ENCODE peak calls at places on chromosomes 11 and 22, in ten cellular contexts. One of them, this sample, is unnamed.

GRCh38 chr11:72736452-72737069 is 15.6 kb downstream of the ARAP1 start:
- DNase-seq in CD4-positive, alpha-beta T cell: peak; percentile 40
- DNase-seq in myocyte: no peak
- DNase-seq in cardiac fibroblast: peak; percentile 59
- DNase-seq in NCI-H2029: no peak
- DNase-seq in psoas muscle: peak; percentile 48
- DNase-seq in NCI-H1930: no peak
- DNase-seq in astrocyte of the spinal cord: no peak
- DNase-seq in DMS153: no peak
- DNase-seq in hepatocyte: no peak
- DNase-seq in this sample: no peak

GRCh38 chr22:17780116-17780740 is 6.0 kb upstream of the BID start:
- DNase-seq in hepatocyte: no peak
- DNase-seq in DMS153: no peak
- DNase-seq in psoas muscle: no peak
- DNase-seq in cardiac fibroblast: no peak
- DNase-seq in myocyte: no peak
- DNase-seq in astrocyte of the spinal cord: no peak
- DNase-seq in NCI-H1930: no peak
- DNase-seq in CD4-positive, alpha-beta T cell: no peak
- DNase-seq in NCI-H2029: no peak
- DNase-seq in this sample: no peak

GRCh38 chr11:24234822-24235508 is 261.9 kb upstream of the LUZP2 start:
- DNase-seq in psoas muscle: no peak
- DNase-seq in myocyte: no peak
- DNase-seq in astrocyte of the spinal cord: peak; percentile 28
- DNase-seq in cardiac fibroblast: peak; percentile 13
- DNase-seq in DMS153: no peak
- DNase-seq in NCI-H2029: no peak
- DNase-seq in NCI-H1930: no peak
- DNase-seq in CD4-positive, alpha-beta T cell: no peak
- DNase-seq in hepatocyte: peak; percentile 65
- DNase-seq in this sample: peak; percentile 6

GRCh38 chr11:9470765-9471164 is 10.0 kb downstream of the ZNF143 start:
- DNase-seq in astrocyte of the spinal cord: no peak
- DNase-seq in CD4-positive, alpha-beta T cell: no peak
- DNase-seq in NCI-H2029: no peak
- DNase-seq in psoas muscle: no peak
- DNase-seq in hepatocyte: no peak
- DNase-seq in myocyte: no peak
- DNase-seq in DMS153: no peak
- DNase-seq in cardiac fibroblast: no peak
- DNase-seq in NCI-H1930: no peak
- DNase-seq in this sample: no peak

GRCh38 chr11:35387341-35387982 is 31.9 kb downstream of the SLC1A2 start:
- DNase-seq in myocyte: peak; percentile 44
- DNase-seq in DMS153: peak; percentile 31
- DNase-seq in hepatocyte: no peak
- DNase-seq in cardiac fibroblast: peak; percentile 27
- DNase-seq in NCI-H2029: no peak
- DNase-seq in psoas muscle: no peak
- DNase-seq in CD4-positive, alpha-beta T cell: no peak
- DNase-seq in astrocyte of the spinal cord: peak; percentile 16
- DNase-seq in NCI-H1930: no peak
- DNase-seq in this sample: no peak

GRCh38 chr22:46731246-46732040 is 6.6 kb downstream of the CERK start:
- DNase-seq in psoas muscle: peak; percentile 58
- DNase-seq in DMS153: peak; percentile 40
- DNase-seq in NCI-H1930: no peak
- DNase-seq in CD4-positive, alpha-beta T cell: no peak
- DNase-seq in hepatocyte: peak; percentile 65
- DNase-seq in myocyte: no peak
- DNase-seq in NCI-H2029: peak; percentile 55
- DNase-seq in astrocyte of the spinal cord: no peak
- DNase-seq in cardiac fibroblast: no peak
- DNase-seq in this sample: no peak

GRCh38 chr22:24189249-24190158 is 8.2 kb downstream of the SUSD2 start:
- DNase-seq in NCI-H1930: peak; percentile 11
- DNase-seq in DMS153: no peak
- DNase-seq in astrocyte of the spinal cord: peak; percentile 50
- DNase-seq in hepatocyte: peak; percentile 80
- DNase-seq in psoas muscle: peak; percentile 74
- DNase-seq in CD4-positive, alpha-beta T cell: peak; percentile 20
- DNase-seq in cardiac fibroblast: peak; percentile 78
- DNase-seq in myocyte: peak; percentile 68
- DNase-seq in NCI-H2029: no peak
- DNase-seq in this sample: no peak

GRCh38 chr22:38572065-38572464 is 2.1 kb upstream of the DMC1 start:
- DNase-seq in NCI-H2029: no peak
- DNase-seq in myocyte: peak; percentile 70
- DNase-seq in hepatocyte: peak; percentile 73
- DNase-seq in astrocyte of the spinal cord: peak; percentile 63
- DNase-seq in psoas muscle: no peak
- DNase-seq in DMS153: no peak
- DNase-seq in NCI-H1930: no peak
- DNase-seq in cardiac fibroblast: peak; percentile 73
- DNase-seq in CD4-positive, alpha-beta T cell: peak; percentile 2
- DNase-seq in this sample: no peak

GRCh38 chr11:90448280-90448679 is 225.4 kb upstream of the CHORDC1 start:
- DNase-seq in astrocyte of the spinal cord: no peak
- DNase-seq in NCI-H1930: no peak
- DNase-seq in cardiac fibroblast: no peak
- DNase-seq in DMS153: no peak
- DNase-seq in CD4-positive, alpha-beta T cell: no peak
- DNase-seq in NCI-H2029: no peak
- DNase-seq in hepatocyte: peak; percentile 8
- DNase-seq in myocyte: no peak
- DNase-seq in psoas muscle: no peak
- DNase-seq in this sample: no peak

GRCh38 chr11:4704054-4704789 is at the start of gene MMP26:
- DNase-seq in myocyte: peak; percentile 57
- DNase-seq in cardiac fibroblast: no peak
- DNase-seq in NCI-H1930: peak; percentile 67
- DNase-seq in psoas muscle: no peak
- DNase-seq in DMS153: peak; percentile 99
- DNase-seq in NCI-H2029: peak; percentile 82
- DNase-seq in hepatocyte: no peak
- DNase-seq in CD4-positive, alpha-beta T cell: no peak
- DNase-seq in astrocyte of the spinal cord: no peak
- DNase-seq in this sample: no peak

GRCh38 chr11:117618956-117619355 is 178.1 kb downstream of the DSCAML1 start:
- DNase-seq in CD4-positive, alpha-beta T cell: no peak
- DNase-seq in hepatocyte: no peak
- DNase-seq in astrocyte of the spinal cord: no peak
- DNase-seq in myocyte: peak; percentile 0
- DNase-seq in psoas muscle: no peak
- DNase-seq in DMS153: peak; percentile 36
- DNase-seq in NCI-H2029: peak; percentile 12
- DNase-seq in cardiac fibroblast: no peak
- DNase-seq in NCI-H1930: peak; percentile 11
- DNase-seq in this sample: no peak

GRCh38 chr11:34356918-34357645 is 728 bp downstream of the ABTB2 start:
- DNase-seq in CD4-positive, alpha-beta T cell: peak; percentile 48
- DNase-seq in hepatocyte: peak; percentile 76
- DNase-seq in NCI-H2029: peak; percentile 36
- DNase-seq in cardiac fibroblast: peak; percentile 70
- DNase-seq in psoas muscle: peak; percentile 64
- DNase-seq in NCI-H1930: peak; percentile 34
- DNase-seq in astrocyte of the spinal cord: peak; percentile 66
- DNase-seq in myocyte: peak; percentile 74
- DNase-seq in DMS153: no peak
- DNase-seq in this sample: no peak

GRCh38 chr22:38067028-38067415 is 9.8 kb downstream of the PICK1 start:
- DNase-seq in CD4-positive, alpha-beta T cell: no peak
- DNase-seq in hepatocyte: no peak
- DNase-seq in cardiac fibroblast: no peak
- DNase-seq in myocyte: no peak
- DNase-seq in NCI-H1930: no peak
- DNase-seq in psoas muscle: peak; percentile 27
- DNase-seq in DMS153: no peak
- DNase-seq in NCI-H2029: no peak
- DNase-seq in astrocyte of the spinal cord: no peak
- DNase-seq in this sample: no peak

GRCh38 chr11:29773656-29774264 is 243.1 kb downstream of the KCNA4 start:
- DNase-seq in CD4-positive, alpha-beta T cell: no peak
- DNase-seq in myocyte: no peak
- DNase-seq in hepatocyte: peak; percentile 29
- DNase-seq in psoas muscle: no peak
- DNase-seq in NCI-H1930: no peak
- DNase-seq in NCI-H2029: no peak
- DNase-seq in DMS153: no peak
- DNase-seq in cardiac fibroblast: peak; percentile 88
- DNase-seq in astrocyte of the spinal cord: peak; percentile 9
- DNase-seq in this sample: no peak

GRCh38 chr11:2391663-2391975 is 8.9 kb upstream of the TSSC4 start:
- DNase-seq in myocyte: no peak
- DNase-seq in CD4-positive, alpha-beta T cell: no peak
- DNase-seq in NCI-H2029: no peak
- DNase-seq in astrocyte of the spinal cord: no peak
- DNase-seq in DMS153: no peak
- DNase-seq in psoas muscle: no peak
- DNase-seq in NCI-H1930: no peak
- DNase-seq in hepatocyte: no peak
- DNase-seq in cardiac fibroblast: no peak
- DNase-seq in this sample: no peak

GRCh38 chr11:47241740-47242400 is 6.7 kb downstream of the ACP2 start:
- DNase-seq in psoas muscle: no peak
- DNase-seq in astrocyte of the spinal cord: no peak
- DNase-seq in NCI-H1930: no peak
- DNase-seq in NCI-H2029: no peak
- DNase-seq in myocyte: peak; percentile 28
- DNase-seq in DMS153: no peak
- DNase-seq in CD4-positive, alpha-beta T cell: no peak
- DNase-seq in hepatocyte: no peak
- DNase-seq in cardiac fibroblast: no peak
- DNase-seq in this sample: no peak